ENCODE peak calls at places on chromosome 14, in seven cellular contexts. One of them, this sample, is unnamed.

GRCh38 chr14:22387776-22388241 is 201.2 kb downstream of the DAD1 start:
- DNase-seq in uterus: no peak
- DNase-seq in ELR: no peak
- DNase-seq in HFFc6: no peak
- DNase-seq in stimulated activated CD4-positive, alpha-beta T cell treated with anti-CD3 and anti-CD28 coated beads, Interleukin-2, amount 100 ng/mL, for 48 hours: no peak
- DNase-seq in ureter: no peak
- DNase-seq in NCI-H1092 treated with DMSO at 0.1 percent for 48 hours: no peak
- DNase-seq in this sample: no peak

GRCh38 chr14:75459099-75459741 is 31.4 kb downstream of the JDP2 start:
- DNase-seq in uterus: no peak
- DNase-seq in ELR: no peak
- DNase-seq in HFFc6: no peak
- DNase-seq in stimulated activated CD4-positive, alpha-beta T cell treated with anti-CD3 and anti-CD28 coated beads, Interleukin-2, amount 100 ng/mL, for 48 hours: no peak
- DNase-seq in ureter: no peak
- DNase-seq in NCI-H1092 treated with DMSO at 0.1 percent for 48 hours: no peak
- DNase-seq in this sample: no peak

GRCh38 chr14:105517096-105517495 is 9.3 kb upstream of the TMEM121 start:
- DNase-seq in uterus: no peak
- DNase-seq in ELR: no peak
- DNase-seq in HFFc6: no peak
- DNase-seq in stimulated activated CD4-positive, alpha-beta T cell treated with anti-CD3 and anti-CD28 coated beads, Interleukin-2, amount 100 ng/mL, for 48 hours: no peak
- DNase-seq in ureter: no peak
- DNase-seq in NCI-H1092 treated with DMSO at 0.1 percent for 48 hours: no peak
- DNase-seq in this sample: no peak

GRCh38 chr14:99286761-99287160 is 14.8 kb upstream of the BCL11B start:
- DNase-seq in uterus: no peak
- DNase-seq in ELR: no peak
- DNase-seq in HFFc6: no peak
- DNase-seq in stimulated activated CD4-positive, alpha-beta T cell treated with anti-CD3 and anti-CD28 coated beads, Interleukin-2, amount 100 ng/mL, for 48 hours: no peak
- DNase-seq in ureter: no peak
- DNase-seq in NCI-H1092 treated with DMSO at 0.1 percent for 48 hours: no peak
- DNase-seq in this sample: no peak

GRCh38 chr14:61282746-61283145 is 1.6 kb upstream of the TMEM30B start:
- DNase-seq in uterus: no peak
- DNase-seq in ELR: no peak
- DNase-seq in HFFc6: no peak
- DNase-seq in stimulated activated CD4-positive, alpha-beta T cell treated with anti-CD3 and anti-CD28 coated beads, Interleukin-2, amount 100 ng/mL, for 48 hours: no peak
- DNase-seq in ureter: no peak
- DNase-seq in NCI-H1092 treated with DMSO at 0.1 percent for 48 hours: no peak
- DNase-seq in this sample: no peak

GRCh38 chr14:96205059-96205993 is 687 bp downstream of the BDKRB2 start:
- DNase-seq in uterus: no peak
- DNase-seq in ELR: peak; percentile 24
- DNase-seq in HFFc6: no peak
- DNase-seq in stimulated activated CD4-positive, alpha-beta T cell treated with anti-CD3 and anti-CD28 coated beads, Interleukin-2, amount 100 ng/mL, for 48 hours: no peak
- DNase-seq in ureter: no peak
- DNase-seq in NCI-H1092 treated with DMSO at 0.1 percent for 48 hours: no peak
- DNase-seq in this sample: no peak

GRCh38 chr14:94129758-94130414 is 482 bp upstream of the IFI27L2 start:
- DNase-seq in uterus: peak; percentile 67
- DNase-seq in ELR: peak; percentile 83
- DNase-seq in HFFc6: no peak
- DNase-seq in stimulated activated CD4-positive, alpha-beta T cell treated with anti-CD3 and anti-CD28 coated beads, Interleukin-2, amount 100 ng/mL, for 48 hours: no peak
- DNase-seq in ureter: peak; percentile 38
- DNase-seq in NCI-H1092 treated with DMSO at 0.1 percent for 48 hours: no peak
- DNase-seq in this sample: peak; percentile 36

GRCh38 chr14:55913324-55914035 is 204.7 kb upstream of the PELI2 start:
- DNase-seq in uterus: no peak
- DNase-seq in ELR: no peak
- DNase-seq in HFFc6: no peak
- DNase-seq in stimulated activated CD4-positive, alpha-beta T cell treated with anti-CD3 and anti-CD28 coated beads, Interleukin-2, amount 100 ng/mL, for 48 hours: no peak
- DNase-seq in ureter: no peak
- DNase-seq in NCI-H1092 treated with DMSO at 0.1 percent for 48 hours: no peak
- DNase-seq in this sample: no peak

GRCh38 chr14:90547250-90547649 is 150.4 kb downstream of the CALM1 start:
- DNase-seq in uterus: no peak
- DNase-seq in ELR: no peak
- DNase-seq in HFFc6: no peak
- DNase-seq in stimulated activated CD4-positive, alpha-beta T cell treated with anti-CD3 and anti-CD28 coated beads, Interleukin-2, amount 100 ng/mL, for 48 hours: no peak
- DNase-seq in ureter: no peak
- DNase-seq in NCI-H1092 treated with DMSO at 0.1 percent for 48 hours: no peak
- DNase-seq in this sample: no peak

GRCh38 chr14:92783813-92784431 is 10.2 kb upstream of the GOLGA5 start:
- DNase-seq in uterus: peak; percentile 34
- DNase-seq in ELR: peak; percentile 78
- DNase-seq in HFFc6: peak; percentile 70
- DNase-seq in stimulated activated CD4-positive, alpha-beta T cell treated with anti-CD3 and anti-CD28 coated beads, Interleukin-2, amount 100 ng/mL, for 48 hours: peak; percentile 30
- DNase-seq in ureter: no peak
- DNase-seq in NCI-H1092 treated with DMSO at 0.1 percent for 48 hours: peak; percentile 83
- DNase-seq in this sample: no peak

GRCh38 chr14:104292084-104292970 is 153.9 kb downstream of the KIF26A start:
- DNase-seq in uterus: no peak
- DNase-seq in ELR: no peak
- DNase-seq in HFFc6: no peak
- DNase-seq in stimulated activated CD4-positive, alpha-beta T cell treated with anti-CD3 and anti-CD28 coated beads, Interleukin-2, amount 100 ng/mL, for 48 hours: no peak
- DNase-seq in ureter: no peak
- DNase-seq in NCI-H1092 treated with DMSO at 0.1 percent for 48 hours: peak; percentile 49
- DNase-seq in this sample: no peak

GRCh38 chr14:65095633-65096205 is 6.6 kb downstream of the MAX start:
- DNase-seq in uterus: peak; percentile 81
- DNase-seq in ELR: no peak
- DNase-seq in HFFc6: peak; percentile 53
- DNase-seq in stimulated activated CD4-positive, alpha-beta T cell treated with anti-CD3 and anti-CD28 coated beads, Interleukin-2, amount 100 ng/mL, for 48 hours: no peak
- DNase-seq in ureter: peak; percentile 83
- DNase-seq in NCI-H1092 treated with DMSO at 0.1 percent for 48 hours: no peak
- DNase-seq in this sample: peak; percentile 33

GRCh38 chr14:31897581-31898186 is 179.4 kb upstream of the ARHGAP5 start:
- DNase-seq in uterus: no peak
- DNase-seq in ELR: no peak
- DNase-seq in HFFc6: no peak
- DNase-seq in stimulated activated CD4-positive, alpha-beta T cell treated with anti-CD3 and anti-CD28 coated beads, Interleukin-2, amount 100 ng/mL, for 48 hours: no peak
- DNase-seq in ureter: no peak
- DNase-seq in NCI-H1092 treated with DMSO at 0.1 percent for 48 hours: no peak
- DNase-seq in this sample: no peak

GRCh38 chr14:103483600-103483999 is 39.0 kb downstream of the CKB start:
- DNase-seq in uterus: no peak
- DNase-seq in ELR: peak; percentile 95
- DNase-seq in HFFc6: peak; percentile 89
- DNase-seq in stimulated activated CD4-positive, alpha-beta T cell treated with anti-CD3 and anti-CD28 coated beads, Interleukin-2, amount 100 ng/mL, for 48 hours: no peak
- DNase-seq in ureter: no peak
- DNase-seq in NCI-H1092 treated with DMSO at 0.1 percent for 48 hours: no peak
- DNase-seq in this sample: no peak

GRCh38 chr14:95609398-95609990 is 74.6 kb downstream of the GLRX5 start:
- DNase-seq in uterus: no peak
- DNase-seq in ELR: peak; percentile 68
- DNase-seq in HFFc6: peak; percentile 6
- DNase-seq in stimulated activated CD4-positive, alpha-beta T cell treated with anti-CD3 and anti-CD28 coated beads, Interleukin-2, amount 100 ng/mL, for 48 hours: peak; percentile 7
- DNase-seq in ureter: no peak
- DNase-seq in NCI-H1092 treated with DMSO at 0.1 percent for 48 hours: peak; percentile 63
- DNase-seq in this sample: peak; percentile 9

GRCh38 chr14:104037903-104038302 is 47.6 kb upstream of the ASPG start:
- DNase-seq in uterus: no peak
- DNase-seq in ELR: no peak
- DNase-seq in HFFc6: no peak
- DNase-seq in stimulated activated CD4-positive, alpha-beta T cell treated with anti-CD3 and anti-CD28 coated beads, Interleukin-2, amount 100 ng/mL, for 48 hours: no peak
- DNase-seq in ureter: no peak
- DNase-seq in NCI-H1092 treated with DMSO at 0.1 percent for 48 hours: no peak
- DNase-seq in this sample: no peak

GRCh38 chr14:61462566-61463195 is 141.3 kb downstream of the PRKCH start:
- DNase-seq in uterus: no peak
- DNase-seq in ELR: peak; percentile 91
- DNase-seq in HFFc6: peak; percentile 55
- DNase-seq in stimulated activated CD4-positive, alpha-beta T cell treated with anti-CD3 and anti-CD28 coated beads, Interleukin-2, amount 100 ng/mL, for 48 hours: no peak
- DNase-seq in ureter: no peak
- DNase-seq in NCI-H1092 treated with DMSO at 0.1 percent for 48 hours: peak; percentile 39
- DNase-seq in this sample: no peak

GRCh38 chr14:96630281-96630680 is 128.1 kb downstream of the PAPOLA start:
- DNase-seq in uterus: no peak
- DNase-seq in ELR: no peak
- DNase-seq in HFFc6: no peak
- DNase-seq in stimulated activated CD4-positive, alpha-beta T cell treated with anti-CD3 and anti-CD28 coated beads, Interleukin-2, amount 100 ng/mL, for 48 hours: no peak
- DNase-seq in ureter: peak; percentile 31
- DNase-seq in NCI-H1092 treated with DMSO at 0.1 percent for 48 hours: no peak
- DNase-seq in this sample: no peak

GRCh38 chr14:53226553-53226952 is 73.4 kb upstream of the DDHD1 start:
- DNase-seq in uterus: no peak
- DNase-seq in ELR: no peak
- DNase-seq in HFFc6: no peak
- DNase-seq in stimulated activated CD4-positive, alpha-beta T cell treated with anti-CD3 and anti-CD28 coated beads, Interleukin-2, amount 100 ng/mL, for 48 hours: no peak
- DNase-seq in ureter: no peak
- DNase-seq in NCI-H1092 treated with DMSO at 0.1 percent for 48 hours: no peak
- DNase-seq in this sample: no peak

This sample was measured in caudate nucleus.